ENCODE peak calls at places on chromosomes 6 and 20, in eight cellular contexts. F is activated CD8-positive, alpha-beta memory T cell treated with anti-CD3 and anti-CD28 coated beads for 48 hours; T is left lobe of liver; M is astrocyte of the spinal cord; R is heart left ventricle; Q is NCI-H524 treated with DMSO at 0.1 percent for 48 hours; I is NCI-H1092 treated with DMSO at 0.1 percent for 48 hours; S is type B pancreatic cell. L is an unnamed sample.

GRCh38 chr20:14446446-14446845 is 109.0 kb upstream of the FLRT3 start:
- DNase-seq in F (no peak), S (no peak), I (no peak), R (no peak), M (no peak), T (no peak), Q (no peak), L (peak; percentile 61)

GRCh38 chr6:34146801-34147592 is 1.1 kb upstream of the GRM4 start:
- DNase-seq in I (no peak), T (no peak), Q (no peak), M (peak; percentile 18), S (no peak), F (no peak), R (peak; percentile 25), L (peak; percentile 3)

GRCh38 chr6:32982702-32983492 is 14.5 kb downstream of the BRD2 start:
- DNase-seq in M (no peak), R (no peak), Q (no peak), S (no peak), F (no peak), I (peak; percentile 5), T (no peak), L (no peak)

GRCh38 chr6:166007349-166008263 is 160.0 kb downstream of the TBXT start:
- DNase-seq in Q (no peak), S (no peak), I (peak; percentile 11), M (peak; percentile 83), F (no peak), T (no peak), R (peak; percentile 71), L (peak; percentile 93)

GRCh38 chr6:20473518-20473917 is 60.7 kb upstream of the CDKAL1 start:
- DNase-seq in S (no peak), F (no peak), M (no peak), Q (no peak), R (no peak), I (no peak), T (no peak), L (no peak)

GRCh38 chr20:63086421-63087235 is 79.9 kb upstream of the BHLHE23 start:
- DNase-seq in S (peak; percentile 53), M (no peak), I (no peak), F (no peak), R (no peak), T (peak; percentile 27), Q (no peak), L (no peak)

GRCh38 chr20:53752971-53753879 is 159.6 kb upstream of the ZNF217 start:
- DNase-seq in Q (no peak), F (no peak), S (no peak), T (no peak), R (no peak), I (no peak), M (peak; percentile 57), L (peak; percentile 77)

GRCh38 chr20:49478754-49479689 is 3.4 kb downstream of the KCNB1 start:
- DNase-seq in Q (no peak), M (no peak), T (peak; percentile 79), F (no peak), I (no peak), R (no peak), S (no peak), L (no peak)

GRCh38 chr6:166411721-166412151 is 29.0 kb upstream of the MPC1 start:
- DNase-seq in S (no peak), M (no peak), F (no peak), Q (no peak), T (no peak), I (no peak), R (no peak), L (no peak)

L was measured in renal cortical epithelial cell.